ENCODE peak calls at places on chromosomes 13 and 19, in seven cellular contexts. A is NT2/D1, Z is T47D, U is fibroblast of gingiva, J is GM12865, O is M059J, I is NCI-H1092 treated with DMSO at 0.1 percent for 48 hours. G is an unnamed sample.

GRCh38 chr13:24985102-24985501 is 110.8 kb upstream of the PABPC3 start:
- DNase-seq in A (no peak), Z (no peak), U (no peak), J (peak; percentile 32), O (no peak), I (no peak), G (no peak)

GRCh38 chr19:18418034-18418724 is 1.0 kb upstream of the SSBP4 start:
- DNase-seq in A (no peak), Z (no peak), U (no peak), J (peak; percentile 19), O (no peak), I (no peak), G (peak; percentile 80)

GRCh38 chr13:37225414-37226047 is 120.1 kb upstream of the CSNK1A1L start:
- DNase-seq in A (no peak), Z (no peak), U (peak; percentile 43), J (no peak), O (peak; percentile 42), I (no peak), G (no peak)

GRCh38 chr13:43289458-43290255 is 266.3 kb downstream of the DNAJC15 start:
- DNase-seq in A (no peak), Z (no peak), U (peak; percentile 82), J (no peak), O (peak; percentile 25), I (peak; percentile 56), G (no peak)

GRCh38 chr19:19064811-19065745 is 1.3 kb downstream of the SLC25A42 start:
- DNase-seq in A (no peak), Z (peak; percentile 10), U (no peak), J (peak; percentile 51), O (no peak), I (no peak), G (no peak)

GRCh38 chr19:54320271-54320670 is 7.3 kb upstream of the LILRA5 start:
- DNase-seq in A (no peak), Z (no peak), U (no peak), J (no peak), O (no peak), I (no peak), G (no peak)

GRCh38 chr19:35337081-35337983 is 8.3 kb downstream of the CD22 start:
- DNase-seq in A (no peak), Z (no peak), U (no peak), J (no peak), O (no peak), I (no peak), G (no peak)

GRCh38 chr19:8585894-8586750 is 8.9 kb upstream of the MYO1F start:
- DNase-seq in A (no peak), Z (peak; percentile 74), U (no peak), J (peak; percentile 64), O (no peak), I (no peak), G (no peak)

GRCh38 chr13:104648291-104648690 is 1582.1 kb upstream of the SLC10A2 start:
- DNase-seq in A (no peak), Z (no peak), U (no peak), J (no peak), O (no peak), I (no peak), G (no peak)

GRCh38 chr19:34712606-34713261 is 21.3 kb upstream of the ZNF181 start:
- DNase-seq in A (peak; percentile 63), Z (peak; percentile 19), U (peak; percentile 68), J (peak; percentile 78), O (peak; percentile 73), I (peak; percentile 56), G (no peak)

GRCh38 chr19:42488783-42489521 is 39.3 kb downstream of the CEACAM1 start:
- DNase-seq in A (no peak), Z (no peak), U (no peak), J (no peak), O (no peak), I (no peak), G (no peak)

GRCh38 chr13:24208314-24208713 is 47.8 kb downstream of the SPATA13 start:
- DNase-seq in A (no peak), Z (no peak), U (peak; percentile 56), J (no peak), O (peak; percentile 87), I (no peak), G (no peak)

GRCh38 chr13:77500094-77500493 is 35.4 kb upstream of the SCEL start:
- DNase-seq in A (no peak), Z (no peak), U (no peak), J (no peak), O (no peak), I (no peak), G (no peak)

GRCh38 chr13:43720780-43721397 is 65.9 kb downstream of the ENOX1 start:
- DNase-seq in A (no peak), Z (no peak), U (peak; percentile 56), J (no peak), O (peak; percentile 7), I (no peak), G (no peak)

GRCh38 chr13:26502826-26503225 is 54.7 kb upstream of the WASF3 start:
- DNase-seq in A (no peak), Z (no peak), U (peak; percentile 40), J (peak; percentile 26), O (peak; percentile 50), I (no peak), G (no peak)

GRCh38 chr13:23268441-23268840 is 87.7 kb downstream of the SGCG start:
- DNase-seq in A (no peak), Z (no peak), U (no peak), J (peak; percentile 64), O (no peak), I (no peak), G (no peak)

GRCh38 chr13:80341771-80342271 is 895 bp upstream of the SPRY2 start:
- DNase-seq in A (no peak), Z (no peak), U (peak; percentile 19), J (no peak), O (peak; percentile 43), I (peak; percentile 72), G (peak; percentile 81)

GRCh38 chr19:41225238-41226052 is 6.4 kb downstream of the AXL start:
- DNase-seq in A (peak; percentile 27), Z (no peak), U (peak; percentile 99), J (no peak), O (peak; percentile 100), I (no peak), G (peak; percentile 93)

GRCh38 chr13:103663996-103664395 is 597.8 kb upstream of the SLC10A2 start:
- DNase-seq in A (no peak), Z (no peak), U (no peak), J (no peak), O (peak; percentile 13), I (no peak), G (no peak)

GRCh38 chr13:71618154-71618553 is 248.8 kb downstream of the DACH1 start:
- DNase-seq in A (no peak), Z (no peak), U (no peak), J (no peak), O (peak; percentile 3), I (peak; percentile 41), G (no peak)

GRCh38 chr13:87274209-87274819 is 396.9 kb upstream of the SLITRK5 start:
- DNase-seq in A (peak; percentile 55), Z (peak; percentile 16), U (peak; percentile 27), J (peak; percentile 15), O (peak; percentile 32), I (peak; percentile 75), G (no peak)

GRCh38 chr19:55454787-55455243 is 6.6 kb downstream of the ISOC2 start:
- DNase-seq in A (no peak), Z (peak; percentile 80), U (no peak), J (peak; percentile 59), O (peak; percentile 44), I (no peak), G (no peak)

GRCh38 chr13:105665284-105665683 is 870.2 kb downstream of the EFNB2 start:
- DNase-seq in A (no peak), Z (no peak), U (no peak), J (no peak), O (peak; percentile 82), I (no peak), G (no peak)

GRCh38 chr13:35349673-35350278 is 126.7 kb downstream of the MAB21L1 start:
- DNase-seq in A (no peak), Z (no peak), U (no peak), J (peak; percentile 58), O (peak; percentile 52), I (no peak), G (no peak)

GRCh38 chr19:33603377-33603776 is 18.4 kb upstream of the CHST8 start:
- DNase-seq in A (no peak), Z (no peak), U (no peak), J (no peak), O (no peak), I (no peak), G (no peak)

GRCh38 chr13:77056382-77056781 is 29.4 kb upstream of the FBXL3 start:
- DNase-seq in A (no peak), Z (no peak), U (no peak), J (no peak), O (no peak), I (no peak), G (no peak)

GRCh38 chr13:94708031-94708571 is 4.2 kb downstream of the SOX21 start:
- DNase-seq in A (no peak), Z (no peak), U (no peak), J (no peak), O (no peak), I (peak; percentile 42), G (no peak)

GRCh38 chr19:4403005-4403761 is 743 bp downstream of the CHAF1A start:
- DNase-seq in A (no peak), Z (no peak), U (no peak), J (peak; percentile 21), O (no peak), I (no peak), G (no peak)